ENCODE peak calls at places on chromosomes 13 and 19, in four cellular contexts. D, M, K and J are unnamed samples.

GRCh38 chr13:50401721-50402510 is 386.7 kb downstream of the KCNRG start:
- DNase-seq in D (no peak), M (no peak), K (no peak), J (no peak)

GRCh38 chr19:57708641-57709354 is at the start of gene ZNF154:
- DNase-seq in D (peak; percentile 50), M (peak; percentile 58), K (peak; percentile 99), J (peak; percentile 78)

GRCh38 chr19:53365134-53365898 is at the start of gene ZNF525:
- DNase-seq in D (peak; percentile 98), M (peak; percentile 72), K (peak; percentile 93), J (peak; percentile 95)

GRCh38 chr13:24308068-24308445 is 1.3 kb upstream of the C1QTNF9 start:
- DNase-seq in D (no peak), M (no peak), K (no peak), J (no peak)

GRCh38 chr19:8806661-8807060 is 25.4 kb downstream of the ZNF558 start:
- DNase-seq in D (no peak), M (no peak), K (no peak), J (no peak)

GRCh38 chr19:17560205-17560595 is 4.8 kb downstream of the COLGALT1 start:
- DNase-seq in D (no peak), M (no peak), K (no peak), J (no peak)

GRCh38 chr19:3175761-3176714 is 2.5 kb upstream of the S1PR4 start:
- DNase-seq in D (peak; percentile 58), M (no peak), K (no peak), J (no peak)

GRCh38 chr13:30022256-30022655 is 171.8 kb upstream of the UBL3 start:
- DNase-seq in D (no peak), M (no peak), K (no peak), J (no peak)

GRCh38 chr13:83286737-83287136 is 595.5 kb downstream of the SLITRK1 start:
- DNase-seq in D (no peak), M (no peak), K (no peak), J (no peak)

GRCh38 chr13:95226051-95226450 is 75.2 kb downstream of the ABCC4 start:
- DNase-seq in D (no peak), M (no peak), K (no peak), J (no peak)

GRCh38 chr13:85828094-85828684 is 29.0 kb upstream of the SLITRK6 start:
- DNase-seq in D (no peak), M (no peak), K (peak; percentile 47), J (no peak)

GRCh38 chr13:40920826-40921225 is 98.3 kb downstream of the ELF1 start:
- DNase-seq in D (no peak), M (no peak), K (no peak), J (no peak)

GRCh38 chr19:51161266-51161665 is 19.2 kb downstream of the SIGLEC7 start:
- DNase-seq in D (no peak), M (no peak), K (no peak), J (no peak)

GRCh38 chr13:43377955-43378354 is 354.6 kb downstream of the DNAJC15 start:
- DNase-seq in D (no peak), M (no peak), K (no peak), J (no peak)

GRCh38 chr19:6044056-6044805 is 66.1 kb downstream of the RFX2 start:
- DNase-seq in D (no peak), M (no peak), K (no peak), J (peak; percentile 54)

GRCh38 chr19:12665281-12665573 is 1.3 kb downstream of the MAN2B1 start:
- DNase-seq in D (peak; percentile 77), M (no peak), K (no peak), J (peak; percentile 92)

GRCh38 chr13:113653264-113654174 is 4.5 kb downstream of the ATP4B start:
- DNase-seq in D (no peak), M (no peak), K (no peak), J (peak; percentile 69)

GRCh38 chr13:60047943-60048342 is 115.8 kb downstream of the DIAPH3 start:
- DNase-seq in D (no peak), M (no peak), K (peak; percentile 43), J (no peak)

GRCh38 chr19:28883241-28883693 is 329.7 kb downstream of the UQCRFS1 start:
- DNase-seq in D (no peak), M (no peak), K (peak; percentile 32), J (no peak)

GRCh38 chr19:44303976-44304568 is 753 bp downstream of the ZNF235 start:
- DNase-seq in D (no peak), M (no peak), K (peak; percentile 17), J (no peak)

GRCh38 chr19:10353793-10354391 is 14.5 kb upstream of the ICAM3 start:
- DNase-seq in D (peak; percentile 33), M (peak; percentile 68), K (peak; percentile 100), J (no peak)

GRCh38 chr19:18896421-18896841 is 473 bp upstream of the CERS1 start:
- DNase-seq in D (no peak), M (no peak), K (peak; percentile 47), J (no peak)

GRCh38 chr19:45008554-45008953 is 7.3 kb downstream of the RELB start:
- DNase-seq in D (no peak), M (no peak), K (peak; percentile 53), J (no peak)

GRCh38 chr19:15475169-15475568 is 4.1 kb downstream of the PGLYRP2 start:
- DNase-seq in D (no peak), M (no peak), K (no peak), J (no peak)